ENCODE peak calls at places on chromosomes 1 and 21, in five cellular contexts. F is A549; D is stimulated activated effector memory CD8-positive, alpha-beta T cell treated with anti-CD3 and anti-CD28 coated beads, Interleukin-12 subunit alpha, Interleukin-12 subunit beta, amount 100 ng/mL, for 72 hours; C is hepatocyte; H is GM18507. O is an unnamed sample.

GRCh38 chr1:170664283-170664827 is 424 bp downstream of the PRRX1 start:
- DNase-seq in F (no peak), D (no peak), C (no peak), H (no peak), O (no peak)

GRCh38 chr1:6033986-6034749 is 11.5 kb upstream of the KCNAB2 start:
- DNase-seq in F (peak), D (no peak), C (peak), H (no peak), O (no peak)

GRCh38 chr1:204744102-204744501 is 58.6 kb upstream of the LRRN2 start:
- DNase-seq in F (no peak), D (no peak), C (no peak), H (no peak), O (no peak)

GRCh38 chr1:41673355-41673754 is 188.9 kb upstream of the EDN2 start:
- DNase-seq in F (no peak), D (no peak), C (no peak), H (no peak), O (no peak)

GRCh38 chr1:24906760-24907490 is 23.2 kb downstream of the RUNX3 start:
- DNase-seq in F (no peak), D (no peak), C (no peak), H (no peak), O (no peak)

GRCh38 chr1:51558375-51558924 is 39.4 kb upstream of the EPS15 start:
- DNase-seq in F (peak), D (no peak), C (no peak), H (no peak), O (no peak)

GRCh38 chr1:234768569-234769283 is 158.7 kb upstream of the IRF2BP2 start:
- DNase-seq in F (no peak), D (no peak), C (peak), H (no peak), O (no peak)

GRCh38 chr1:183783342-183783741 is 21.6 kb upstream of the RGL1 start:
- DNase-seq in F (no peak), D (no peak), C (no peak), H (no peak), O (no peak)

GRCh38 chr1:43451157-43451591 is 2.6 kb downstream of the HYI start:
- DNase-seq in F (no peak), D (no peak), C (no peak), H (no peak), O (no peak)

GRCh38 chr1:50419192-50419906 is 3.9 kb downstream of the DMRTA2 start:
- DNase-seq in F (no peak), D (no peak), C (no peak), H (no peak), O (no peak)

GRCh38 chr1:57959727-57960300 is 536.0 kb upstream of the DAB1 start:
- DNase-seq in F (no peak), D (no peak), C (no peak), H (no peak), O (no peak)

GRCh38 chr1:192153276-192153675 is 5.0 kb upstream of the RGS18 start:
- DNase-seq in F (no peak), D (no peak), C (no peak), H (no peak), O (no peak)

GRCh38 chr1:160454371-160455152 is 54.2 kb downstream of the VANGL2 start:
- DNase-seq in F (no peak), D (no peak), C (no peak), H (no peak), O (no peak)

GRCh38 chr1:207805841-207806421 is 54.1 kb downstream of the CD46 start:
- DNase-seq in F (peak), D (no peak), C (peak), H (no peak), O (no peak)

GRCh38 chr1:48227165-48228013 is 4.9 kb downstream of the SLC5A9 start:
- DNase-seq in F (no peak), D (no peak), C (no peak), H (no peak), O (peak)

GRCh38 chr1:167482184-167482583 is 36.1 kb downstream of the CD247 start:
- DNase-seq in F (no peak), D (no peak), C (no peak), H (no peak), O (no peak)

GRCh38 chr1:229271448-229272120 is 673 bp downstream of the RAB4A start:
- DNase-seq in F (peak), D (no peak), C (peak), H (no peak), O (no peak)

GRCh38 chr1:20366766-20367602 is 76.3 kb downstream of the VWA5B1 start:
- DNase-seq in F (peak), D (no peak), C (peak), H (no peak), O (peak)

GRCh38 chr1:75614455-75615379 is 3.8 kb upstream of the SLC44A5 start:
- DNase-seq in F (peak), D (no peak), C (peak), H (peak), O (peak)

GRCh38 chr1:38296047-38296446 is 249.5 kb upstream of the POU3F1 start:
- DNase-seq in F (no peak), D (no peak), C (no peak), H (no peak), O (no peak)

GRCh38 chr1:93638307-93638847 is 43.3 kb downstream of the BCAR3 start:
- DNase-seq in F (no peak), D (no peak), C (peak), H (no peak), O (no peak)

GRCh38 chr1:188652678-188653077 is 1823.9 kb downstream of the PLA2G4A start:
- DNase-seq in F (no peak), D (no peak), C (no peak), H (no peak), O (no peak)

GRCh38 chr1:66850989-66851388 is 49.9 kb upstream of the INSL5 start:
- DNase-seq in F (no peak), D (no peak), C (no peak), H (no peak), O (no peak)

GRCh38 chr1:65172936-65173335 is 24.9 kb downstream of the AK4 start:
- DNase-seq in F (no peak), D (no peak), C (no peak), H (no peak), O (no peak)

GRCh38 chr1:197896301-197896700 is 6.1 kb upstream of the C1orf53 start:
- DNase-seq in F (no peak), D (no peak), C (no peak), H (no peak), O (no peak)

GRCh38 chr1:17281775-17282181 is 26.2 kb upstream of the PADI4 start:
- DNase-seq in F (no peak), D (no peak), C (no peak), H (no peak), O (no peak)

GRCh38 chr1:29355375-29355774 is 119.1 kb downstream of the PTPRU start:
- DNase-seq in F (no peak), D (no peak), C (no peak), H (no peak), O (no peak)

GRCh38 chr1:46057781-46058180 is 74.6 kb downstream of the PIK3R3 start:
- DNase-seq in F (no peak), D (no peak), C (no peak), H (no peak), O (no peak)

GRCh38 chr1:25469177-25469576 is 38.5 kb downstream of the MACO1 start:
- DNase-seq in F (no peak), D (no peak), C (no peak), H (no peak), O (no peak)

GRCh38 chr1:12595839-12596821 is 21.9 kb downstream of the DHRS3 start:
- DNase-seq in F (peak), D (no peak), C (peak), H (peak), O (peak)

GRCh38 chr1:30450818-30451233 is 272.6 kb downstream of the MATN1 start:
- DNase-seq in F (no peak), D (no peak), C (no peak), H (no peak), O (no peak)

GRCh38 chr1:181356505-181357340 is 126.6 kb upstream of the CACNA1E start:
- DNase-seq in F (no peak), D (no peak), C (no peak), H (no peak), O (no peak)

GRCh38 chr1:240413732-240414131 is 198.2 kb downstream of the GREM2 start:
- DNase-seq in F (no peak), D (no peak), C (no peak), H (no peak), O (no peak)

GRCh38 chr21:28537371-28538079 is 455.2 kb downstream of the LTN1 start:
- DNase-seq in F (no peak), D (no peak), C (no peak), H (no peak), O (no peak)

O was measured in GM19239.